ENCODE peak calls at places on chromosome 15, in ten cellular contexts. One of them, this sample, is unnamed.

GRCh38 chr15:62455441-62455921 is 290.4 kb upstream of the C2CD4B start:
- DNase-seq in breast epithelium: no peak
- DNase-seq in fibroblast of pulmonary artery: no peak
- DNase-seq in upper lobe of left lung: no peak
- DNase-seq in CD8-positive, alpha-beta T cell: no peak
- DNase-seq in brain microvascular endothelial cell: no peak
- DNase-seq in AG04449: no peak
- DNase-seq in HFF-Myc: no peak
- DNase-seq in HL-60: no peak
- DNase-seq in AG10803: no peak
- DNase-seq in this sample: no peak

GRCh38 chr15:40878785-40879184 is 4.8 kb upstream of the RHOV start:
- DNase-seq in breast epithelium: no peak
- DNase-seq in AG04449: no peak
- DNase-seq in CD8-positive, alpha-beta T cell: no peak
- DNase-seq in brain microvascular endothelial cell: no peak
- DNase-seq in HFF-Myc: no peak
- DNase-seq in AG10803: no peak
- DNase-seq in fibroblast of pulmonary artery: peak; percentile 32
- DNase-seq in HL-60: no peak
- DNase-seq in upper lobe of left lung: no peak
- DNase-seq in this sample: no peak

GRCh38 chr15:71195242-71195641 is 80.0 kb downstream of the THSD4 start:
- DNase-seq in AG04449: no peak
- DNase-seq in HFF-Myc: no peak
- DNase-seq in CD8-positive, alpha-beta T cell: no peak
- DNase-seq in AG10803: no peak
- DNase-seq in breast epithelium: no peak
- DNase-seq in HL-60: no peak
- DNase-seq in upper lobe of left lung: no peak
- DNase-seq in fibroblast of pulmonary artery: peak; percentile 26
- DNase-seq in brain microvascular endothelial cell: no peak
- DNase-seq in this sample: no peak

GRCh38 chr15:71485094-71485693 is 325.2 kb upstream of the NR2E3 start:
- DNase-seq in HL-60: no peak
- DNase-seq in upper lobe of left lung: no peak
- DNase-seq in AG10803: no peak
- DNase-seq in CD8-positive, alpha-beta T cell: no peak
- DNase-seq in fibroblast of pulmonary artery: no peak
- DNase-seq in AG04449: no peak
- DNase-seq in breast epithelium: no peak
- DNase-seq in HFF-Myc: no peak
- DNase-seq in brain microvascular endothelial cell: no peak
- DNase-seq in this sample: no peak

GRCh38 chr15:52789008-52789600 is 1.0 kb downstream of the ONECUT1 start:
- DNase-seq in upper lobe of left lung: peak; percentile 67
- DNase-seq in AG04449: no peak
- DNase-seq in brain microvascular endothelial cell: no peak
- DNase-seq in HL-60: no peak
- DNase-seq in HFF-Myc: no peak
- DNase-seq in CD8-positive, alpha-beta T cell: no peak
- DNase-seq in breast epithelium: no peak
- DNase-seq in fibroblast of pulmonary artery: no peak
- DNase-seq in AG10803: no peak
- DNase-seq in this sample: no peak

GRCh38 chr15:55434989-55435825 is 26.9 kb downstream of the PIERCE2 start:
- DNase-seq in AG10803: peak; percentile 64
- DNase-seq in breast epithelium: no peak
- DNase-seq in HFF-Myc: peak; percentile 31
- DNase-seq in brain microvascular endothelial cell: peak; percentile 58
- DNase-seq in CD8-positive, alpha-beta T cell: no peak
- DNase-seq in fibroblast of pulmonary artery: peak; percentile 80
- DNase-seq in upper lobe of left lung: no peak
- DNase-seq in HL-60: peak; percentile 48
- DNase-seq in AG04449: peak; percentile 7
- DNase-seq in this sample: no peak

GRCh38 chr15:51450001-51450400 is 108.5 kb downstream of the GLDN start:
- DNase-seq in AG04449: no peak
- DNase-seq in fibroblast of pulmonary artery: peak; percentile 37
- DNase-seq in upper lobe of left lung: no peak
- DNase-seq in brain microvascular endothelial cell: peak; percentile 9
- DNase-seq in HL-60: no peak
- DNase-seq in AG10803: peak; percentile 2
- DNase-seq in HFF-Myc: no peak
- DNase-seq in breast epithelium: no peak
- DNase-seq in CD8-positive, alpha-beta T cell: no peak
- DNase-seq in this sample: no peak

GRCh38 chr15:75733761-75734651 is 21.4 kb upstream of the CSPG4 start:
- DNase-seq in upper lobe of left lung: no peak
- DNase-seq in fibroblast of pulmonary artery: no peak
- DNase-seq in CD8-positive, alpha-beta T cell: no peak
- DNase-seq in brain microvascular endothelial cell: no peak
- DNase-seq in breast epithelium: no peak
- DNase-seq in AG04449: no peak
- DNase-seq in HL-60: no peak
- DNase-seq in AG10803: no peak
- DNase-seq in HFF-Myc: no peak
- DNase-seq in this sample: no peak

GRCh38 chr15:35752134-35752466 is 206.1 kb upstream of the DPH6 start:
- DNase-seq in brain microvascular endothelial cell: no peak
- DNase-seq in upper lobe of left lung: no peak
- DNase-seq in AG04449: no peak
- DNase-seq in breast epithelium: no peak
- DNase-seq in fibroblast of pulmonary artery: no peak
- DNase-seq in AG10803: no peak
- DNase-seq in HL-60: no peak
- DNase-seq in HFF-Myc: no peak
- DNase-seq in CD8-positive, alpha-beta T cell: no peak
- DNase-seq in this sample: no peak

GRCh38 chr15:35293353-35294130 is 208.4 kb upstream of the NANOGP8 start:
- DNase-seq in upper lobe of left lung: no peak
- DNase-seq in HFF-Myc: no peak
- DNase-seq in fibroblast of pulmonary artery: peak; percentile 65
- DNase-seq in breast epithelium: no peak
- DNase-seq in brain microvascular endothelial cell: peak; percentile 54
- DNase-seq in CD8-positive, alpha-beta T cell: no peak
- DNase-seq in HL-60: peak; percentile 7
- DNase-seq in AG10803: peak; percentile 75
- DNase-seq in AG04449: no peak
- DNase-seq in this sample: no peak

GRCh38 chr15:76576526-76577279 is 240.1 kb downstream of the ISL2 start:
- DNase-seq in HFF-Myc: peak; percentile 14
- DNase-seq in CD8-positive, alpha-beta T cell: no peak
- DNase-seq in fibroblast of pulmonary artery: peak; percentile 74
- DNase-seq in HL-60: no peak
- DNase-seq in breast epithelium: peak; percentile 51
- DNase-seq in AG04449: no peak
- DNase-seq in upper lobe of left lung: no peak
- DNase-seq in AG10803: peak; percentile 71
- DNase-seq in brain microvascular endothelial cell: peak; percentile 44
- DNase-seq in this sample: peak; percentile 84

GRCh38 chr15:48581221-48581620 is 64.3 kb downstream of the FBN1 start:
- DNase-seq in brain microvascular endothelial cell: no peak
- DNase-seq in HFF-Myc: no peak
- DNase-seq in breast epithelium: no peak
- DNase-seq in AG04449: no peak
- DNase-seq in HL-60: no peak
- DNase-seq in CD8-positive, alpha-beta T cell: no peak
- DNase-seq in upper lobe of left lung: no peak
- DNase-seq in fibroblast of pulmonary artery: peak; percentile 48
- DNase-seq in AG10803: peak; percentile 63
- DNase-seq in this sample: no peak

GRCh38 chr15:101351736-101352135 is 56.7 kb upstream of the SNRPA1 start:
- DNase-seq in HL-60: no peak
- DNase-seq in HFF-Myc: no peak
- DNase-seq in breast epithelium: no peak
- DNase-seq in CD8-positive, alpha-beta T cell: no peak
- DNase-seq in fibroblast of pulmonary artery: no peak
- DNase-seq in upper lobe of left lung: no peak
- DNase-seq in AG04449: no peak
- DNase-seq in AG10803: no peak
- DNase-seq in brain microvascular endothelial cell: no peak
- DNase-seq in this sample: no peak

GRCh38 chr15:98964461-98965454 is 42.8 kb downstream of the PGPEP1L start:
- DNase-seq in AG10803: no peak
- DNase-seq in upper lobe of left lung: no peak
- DNase-seq in AG04449: no peak
- DNase-seq in brain microvascular endothelial cell: no peak
- DNase-seq in HFF-Myc: no peak
- DNase-seq in HL-60: no peak
- DNase-seq in fibroblast of pulmonary artery: no peak
- DNase-seq in breast epithelium: no peak
- DNase-seq in CD8-positive, alpha-beta T cell: no peak
- DNase-seq in this sample: no peak

DNA sequence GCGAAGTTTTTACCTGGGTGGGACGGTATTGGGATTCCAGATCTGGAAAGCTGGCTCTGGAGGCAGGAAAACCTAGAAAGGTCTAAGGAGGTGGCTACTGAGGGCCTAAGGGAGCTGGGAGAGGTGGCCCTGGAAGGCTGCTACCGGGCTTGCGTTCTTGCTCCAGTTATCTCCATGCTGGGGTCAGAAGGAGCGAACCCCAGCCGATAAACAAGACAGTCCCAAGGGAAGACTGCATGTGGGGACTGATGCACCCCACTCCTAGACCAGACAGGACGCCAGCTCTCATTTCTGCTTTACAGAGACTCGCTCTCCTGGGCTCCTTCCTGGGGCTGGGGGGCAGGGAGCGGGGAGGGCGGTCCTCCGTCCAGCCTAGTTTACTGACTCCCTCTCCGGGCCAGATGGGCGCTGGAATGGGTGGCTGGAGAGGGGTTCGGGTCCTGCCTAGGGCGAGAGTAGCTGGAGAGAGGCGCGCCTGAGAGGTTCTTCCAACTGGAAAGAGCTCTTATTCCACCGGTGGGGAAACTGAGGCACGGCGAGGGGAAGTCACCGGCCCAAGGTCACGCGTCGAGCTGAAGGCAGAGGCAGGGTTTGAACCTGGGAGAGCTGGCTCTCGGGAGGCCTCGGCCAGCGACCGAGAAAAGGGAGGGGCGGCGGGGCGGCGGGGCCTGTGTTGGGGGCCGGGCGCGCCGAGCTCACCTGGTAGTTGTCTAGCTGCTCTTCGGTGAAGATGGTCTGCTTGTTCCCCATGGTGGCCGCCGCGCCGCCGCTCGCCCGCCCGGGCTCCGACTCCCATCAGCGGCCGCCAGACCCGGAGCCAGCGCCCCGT is 565 bp downstream of the CIB2 start:
- DNase-seq in fibroblast of pulmonary artery: no peak
- DNase-seq in HFF-Myc: no peak
- DNase-seq in AG04449: no peak
- DNase-seq in breast epithelium: no peak
- DNase-seq in CD8-positive, alpha-beta T cell: no peak
- DNase-seq in HL-60: no peak
- DNase-seq in upper lobe of left lung: peak; percentile 57
- DNase-seq in brain microvascular endothelial cell: no peak
- DNase-seq in AG10803: no peak
- DNase-seq in this sample: peak; percentile 63
- H3K4me3 ChIP-seq in fibroblast of pulmonary artery: peak overlapping the region; percentile 14
- H3K4me3 ChIP-seq in HFF-Myc: peak overlapping the region; percentile 32
- H3K4me3 ChIP-seq in AG04449: peak overlapping the region; percentile 76
- H3K4me3 ChIP-seq in breast epithelium: peak overlapping the region; percentile 59
- H3K4me3 ChIP-seq in CD8-positive, alpha-beta T cell: no peak overlapping the region
- H3K4me3 ChIP-seq in HL-60: peak overlapping the region; percentile 63
- H3K4me3 ChIP-seq in upper lobe of left lung: no peak overlapping the region
- H3K4me3 ChIP-seq in brain microvascular endothelial cell: peak overlapping the region; percentile 68
- H3K4me3 ChIP-seq in AG10803: peak overlapping the region; percentile 26
- H3K4me3 ChIP-seq in this sample: peak overlapping the region; percentile 71

DNA sequence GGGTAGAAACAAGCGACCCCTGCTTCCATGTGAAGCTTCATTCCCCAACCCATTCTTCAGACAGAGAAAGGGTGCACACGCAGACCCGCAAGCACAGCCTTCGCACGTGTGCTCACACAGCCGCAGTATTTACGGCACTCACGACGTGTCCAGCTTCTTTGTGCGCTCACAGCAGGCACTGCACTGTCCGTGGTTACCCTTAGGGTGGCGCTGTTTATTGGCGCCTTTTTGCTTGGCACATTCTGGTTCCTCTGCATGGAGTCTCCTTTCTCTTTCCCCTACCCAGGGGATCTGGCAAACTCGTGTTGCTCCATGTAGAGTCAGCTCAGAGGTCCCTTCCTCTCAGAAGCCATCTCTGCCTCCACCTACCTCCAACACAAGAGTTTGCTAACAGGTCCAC is 115.1 kb downstream of the SLCO3A1 start:
- DNase-seq in AG04449: no peak
- DNase-seq in upper lobe of left lung: no peak
- DNase-seq in brain microvascular endothelial cell: no peak
- DNase-seq in fibroblast of pulmonary artery: no peak
- DNase-seq in breast epithelium: no peak
- DNase-seq in CD8-positive, alpha-beta T cell: no peak
- DNase-seq in HL-60: no peak
- DNase-seq in HFF-Myc: no peak
- DNase-seq in AG10803: no peak
- DNase-seq in this sample: no peak
- TF ChIP-seq CTCF in AG04449: no peak
- TF ChIP-seq CTCF in upper lobe of left lung: no peak
- TF ChIP-seq CTCF in brain microvascular endothelial cell: peak; percentile 16
- TF ChIP-seq CTCF in fibroblast of pulmonary artery: no peak
- TF ChIP-seq CTCF in breast epithelium: no peak
- TF ChIP-seq CTCF in CD8-positive, alpha-beta T cell: no peak
- TF ChIP-seq CTCF in HL-60: no peak
- TF ChIP-seq CTCF in HFF-Myc: no peak
- TF ChIP-seq CTCF in AG10803: no peak
- TF ChIP-seq CTCF in this sample: no peak

GRCh38 chr15:38565287-38565670 is 665 bp upstream of the RASGRP1 start:
- DNase-seq in HL-60: no peak
- DNase-seq in breast epithelium: no peak
- DNase-seq in AG10803: no peak
- DNase-seq in upper lobe of left lung: peak; percentile 83
- DNase-seq in CD8-positive, alpha-beta T cell: no peak
- DNase-seq in HFF-Myc: no peak
- DNase-seq in brain microvascular endothelial cell: no peak
- DNase-seq in AG04449: no peak
- DNase-seq in fibroblast of pulmonary artery: no peak
- DNase-seq in this sample: no peak
- H3K4me3 ChIP-seq in HL-60: no peak overlapping the region
- H3K4me3 ChIP-seq in breast epithelium: no peak overlapping the region
- H3K4me3 ChIP-seq in AG10803: no peak overlapping the region
- H3K4me3 ChIP-seq in upper lobe of left lung: no peak overlapping the region
- H3K4me3 ChIP-seq in CD8-positive, alpha-beta T cell: peak overlapping the region; percentile 66
- H3K4me3 ChIP-seq in HFF-Myc: peak overlapping the region; percentile 45
- H3K4me3 ChIP-seq in brain microvascular endothelial cell: no peak overlapping the region
- H3K4me3 ChIP-seq in AG04449: peak overlapping the region; percentile 64
- H3K4me3 ChIP-seq in fibroblast of pulmonary artery: no peak overlapping the region
- H3K4me3 ChIP-seq in this sample: peak overlapping the region; percentile 60

DNA sequence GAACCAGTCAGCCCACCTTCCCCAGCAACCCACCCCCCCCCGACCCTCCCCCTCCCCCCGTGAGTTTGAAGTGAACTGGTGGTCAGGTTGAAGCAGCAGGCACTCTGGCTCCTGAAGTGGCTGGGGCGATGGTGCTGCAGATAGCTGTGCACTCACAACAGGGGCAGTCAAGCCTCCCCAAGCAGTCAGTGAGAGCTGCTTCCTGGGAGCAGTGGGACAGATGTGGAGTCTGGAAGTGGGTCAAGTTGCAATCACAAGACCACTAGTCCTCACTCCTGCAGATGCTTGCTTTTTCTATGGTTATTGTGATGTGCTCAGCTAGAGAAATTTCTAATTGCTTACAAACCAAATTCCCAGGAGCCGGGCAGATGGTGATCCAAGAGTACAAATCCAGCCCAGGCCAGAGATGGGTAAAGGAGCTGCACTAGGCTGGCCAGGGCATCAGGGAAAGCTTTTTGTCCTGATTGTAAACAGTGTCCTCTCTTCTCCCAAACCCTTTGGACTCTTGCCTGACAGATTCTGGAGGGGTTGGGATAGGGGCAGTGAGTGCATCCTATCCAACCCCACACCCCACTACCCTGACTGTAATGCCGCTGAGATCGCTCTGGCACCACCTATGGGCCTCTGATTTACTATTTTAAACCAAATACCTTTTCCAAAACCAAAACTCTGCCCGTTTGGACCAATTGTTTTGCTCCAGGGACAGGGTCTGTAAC is 9.8 kb upstream of the CLPX start:
- DNase-seq in HL-60: no peak
- DNase-seq in HFF-Myc: no peak
- DNase-seq in brain microvascular endothelial cell: no peak
- DNase-seq in AG04449: no peak
- DNase-seq in breast epithelium: no peak
- DNase-seq in AG10803: peak; percentile 48
- DNase-seq in fibroblast of pulmonary artery: no peak
- DNase-seq in CD8-positive, alpha-beta T cell: no peak
- DNase-seq in upper lobe of left lung: no peak
- DNase-seq in this sample: no peak
- TF ChIP-seq CTCF in HL-60: no peak
- TF ChIP-seq CTCF in HFF-Myc: peak; percentile 8
- TF ChIP-seq CTCF in brain microvascular endothelial cell: no peak
- TF ChIP-seq CTCF in AG04449: no peak
- TF ChIP-seq CTCF in breast epithelium: no peak
- TF ChIP-seq CTCF in AG10803: no peak
- TF ChIP-seq CTCF in fibroblast of pulmonary artery: no peak
- TF ChIP-seq CTCF in CD8-positive, alpha-beta T cell: no peak
- TF ChIP-seq CTCF in upper lobe of left lung: no peak
- TF ChIP-seq CTCF in this sample: no peak